ENCODE peak calls at places on chromosomes 5 and 9, in eight cellular contexts. M is body of pancreas, W is GM12891, T is A549, V is uterus, K is breast epithelium, G is GM12892, A is NB4. L is an unnamed sample.

GRCh38 chr9:31142456-31142855 is 1242.0 kb upstream of the ACO1 start:
- DNase-seq in M (no peak), W (no peak), T (no peak), V (no peak), K (no peak), G (no peak), A (no peak), L (no peak)

GRCh38 chr5:169876376-169876775 is 103.9 kb downstream of the INSYN2B start:
- DNase-seq in M (no peak), W (no peak), T (no peak), V (no peak), K (no peak), G (no peak), A (peak; percentile 53), L (no peak)

GRCh38 chr5:58582004-58582403 is 871 bp upstream of the RAB3C start:
- DNase-seq in M (peak; percentile 29), W (no peak), T (no peak), V (no peak), K (no peak), G (no peak), A (peak; percentile 79), L (no peak)

GRCh38 chr5:105503950-105504349 is 1941.4 kb upstream of the NUDT12 start:
- DNase-seq in M (no peak), W (no peak), T (no peak), V (no peak), K (no peak), G (no peak), A (no peak), L (no peak)

GRCh38 chr9:130805510-130806387 is 29.3 kb upstream of the ABL1 start:
- DNase-seq in M (no peak), W (no peak), T (no peak), V (no peak), K (no peak), G (no peak), A (peak; percentile 47), L (no peak)

GRCh38 chr9:4640027-4640426 is 22.1 kb upstream of the PLPP6 start:
- DNase-seq in M (no peak), W (no peak), T (peak; percentile 21), V (no peak), K (no peak), G (no peak), A (peak; percentile 70), L (no peak)

GRCh38 chr5:138370537-138370936 is 18.1 kb downstream of the KDM3B start:
- DNase-seq in M (no peak), W (no peak), T (no peak), V (no peak), K (no peak), G (no peak), A (peak; percentile 8), L (no peak)

GRCh38 chr9:111178361-111179043 is 140.2 kb upstream of the LPAR1 start:
- DNase-seq in M (no peak), W (no peak), T (peak; percentile 11), V (no peak), K (no peak), G (no peak), A (no peak), L (no peak)

GRCh38 chr5:180093651-180094382 is 22.3 kb upstream of the RNF130 start:
- DNase-seq in M (no peak), W (no peak), T (no peak), V (no peak), K (no peak), G (no peak), A (peak; percentile 87), L (no peak)

DNA sequence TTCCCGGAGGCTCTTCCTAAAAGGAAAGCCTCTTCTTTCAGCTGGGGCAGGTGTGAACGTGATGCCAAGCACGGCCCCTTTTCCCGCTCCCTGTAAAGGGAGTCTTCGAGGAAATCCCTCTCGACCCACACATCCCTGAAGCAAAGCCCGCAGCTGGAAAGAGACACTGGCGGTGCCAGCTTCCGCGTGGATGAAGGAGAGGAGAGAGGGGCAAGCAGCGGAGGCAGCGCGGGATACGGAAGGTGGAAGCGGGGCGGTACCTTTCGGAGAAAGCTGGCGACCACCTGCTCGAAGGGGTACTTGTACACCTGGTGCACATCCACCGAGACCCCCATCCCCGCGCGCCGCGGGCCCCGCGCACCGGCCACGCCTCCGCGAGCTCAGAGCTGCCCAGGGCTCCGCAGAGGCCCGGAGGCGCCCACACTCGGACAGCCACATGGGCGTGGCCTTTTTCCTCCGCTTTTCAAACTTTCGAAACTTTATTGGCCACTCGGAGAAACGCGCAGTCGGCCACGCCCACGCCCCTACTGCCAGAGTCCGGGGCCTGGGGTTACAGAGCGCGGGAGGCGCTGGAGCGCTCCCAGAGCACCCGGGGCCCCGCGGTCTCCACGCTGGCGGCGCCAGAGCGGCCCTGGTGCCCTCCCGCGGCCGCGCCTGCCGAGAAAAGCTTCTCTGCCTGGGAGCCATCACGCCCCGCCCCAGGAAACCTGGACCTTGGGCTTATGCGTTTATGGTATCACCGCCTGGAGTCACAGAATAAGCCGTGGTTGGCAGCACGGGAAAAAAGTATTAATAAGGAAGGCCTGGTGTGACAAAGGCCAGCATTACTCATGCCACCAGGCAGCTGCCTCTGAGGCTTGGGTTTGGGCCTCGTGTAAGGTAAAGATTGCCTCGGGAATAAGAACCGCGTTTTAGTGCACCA is at the start of gene PRELID2:
- DNase-seq in M (peak; percentile 93), W (peak; percentile 39), T (peak; percentile 88), V (peak; percentile 86), K (peak; percentile 78), G (peak; percentile 31), A (peak; percentile 91), L (peak; percentile 92)
- TF ChIP-seq POLR2A in M (peak; percentile 90), W (no peak), T (peak; percentile 62), V (peak; percentile 54), K (no peak), G (no peak), A (no peak), L (peak; percentile 39)

GRCh38 chr9:137305060-137305787 is 3.2 kb upstream of the NRARP start:
- DNase-seq in M (peak; percentile 94), W (peak; percentile 69), T (peak; percentile 70), V (peak; percentile 58), K (no peak), G (no peak), A (no peak), L (no peak)
- TF ChIP-seq POLR2A in M (peak; percentile 95), W (no peak), T (no peak), V (no peak), K (no peak), G (no peak), A (no peak), L (no peak)

DNA sequence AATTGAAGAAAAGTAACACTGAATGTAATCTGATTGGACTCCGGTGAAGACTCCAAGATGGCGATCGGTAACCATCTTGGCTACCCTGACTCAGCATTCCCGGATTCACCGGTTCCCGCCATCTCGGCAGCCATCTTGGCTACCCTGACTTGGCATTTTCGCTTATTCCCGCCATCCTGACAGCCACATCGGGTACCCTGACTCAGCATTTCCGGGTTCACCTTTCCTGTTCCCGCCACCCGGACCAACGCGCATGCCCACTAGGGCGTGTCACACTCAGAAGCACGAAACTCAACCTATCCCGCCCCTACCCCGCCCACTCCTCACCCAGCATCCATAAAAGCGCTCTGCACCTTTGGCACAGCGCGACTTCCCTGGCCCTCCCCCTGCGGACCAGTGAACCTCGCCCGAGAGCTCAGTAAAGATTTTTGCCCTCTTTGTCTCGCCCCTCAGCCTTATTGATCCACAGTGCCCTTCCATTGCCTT is 17.2 kb downstream of the SPTLC1 start:
- DNase-seq in M (peak; percentile 97), W (no peak), T (no peak), V (peak; percentile 77), K (peak; percentile 77), G (no peak), A (no peak), L (peak; percentile 94)
- TF ChIP-seq POLR2A in M (peak; percentile 60), W (no peak), T (no peak), V (no peak), K (no peak), G (no peak), A (no peak), L (no peak)

DNA sequence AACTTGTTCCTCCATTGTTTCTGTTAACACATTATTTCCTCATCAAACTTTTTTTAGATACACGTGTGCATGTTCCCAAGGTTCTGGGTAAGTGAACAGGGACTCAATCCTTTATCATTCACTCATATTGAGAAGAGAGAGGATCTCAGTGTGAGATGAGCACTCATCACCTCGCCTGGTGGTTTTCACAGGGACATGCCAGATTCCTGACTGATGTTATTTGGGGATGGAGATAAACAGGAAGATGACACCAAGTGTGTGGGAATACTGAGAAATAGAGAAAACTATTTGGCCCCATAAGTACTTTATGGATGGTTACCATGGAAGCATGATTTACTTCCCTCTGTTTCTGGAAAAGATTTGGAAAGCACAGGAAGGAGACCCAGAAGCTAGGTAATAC is 533.3 kb upstream of the DMAC1 start:
- DNase-seq in M (no peak), W (no peak), T (no peak), V (no peak), K (no peak), G (no peak), A (no peak), L (no peak)
- TF ChIP-seq POLR2A in M (no peak), W (no peak), T (no peak), V (no peak), K (no peak), G (no peak), A (no peak), L (no peak)

GRCh38 chr9:128159784-128160602 is at the start of gene BBLN:
- DNase-seq in M (peak; percentile 96), W (peak; percentile 99), T (peak; percentile 92), V (peak; percentile 96), K (peak; percentile 95), G (peak; percentile 99), A (peak; percentile 91), L (peak; percentile 98)
- TF ChIP-seq POLR2A in M (peak; percentile 80), W (peak; percentile 89), T (peak; percentile 69), V (peak; percentile 57), K (peak; percentile 60), G (peak; percentile 93), A (peak; percentile 81), L (peak; percentile 50)

GRCh38 chr5:178155065-178155464 is 1.4 kb upstream of the NHP2 start:
- DNase-seq in M (no peak), W (no peak), T (no peak), V (no peak), K (no peak), G (no peak), A (peak; percentile 37), L (no peak)

GRCh38 chr5:178152491-178153444 is 917 bp downstream of the NHP2 start:
- DNase-seq in M (no peak), W (no peak), T (no peak), V (no peak), K (no peak), G (no peak), A (no peak), L (no peak)

GRCh38 chr5:178150977-178151734 is 2.5 kb downstream of the NHP2 start:
- DNase-seq in M (no peak), W (no peak), T (peak; percentile 27), V (no peak), K (no peak), G (no peak), A (no peak), L (no peak)

GRCh38 chr5:178149199-178149932 is 4.3 kb downstream of the NHP2 start:
- DNase-seq in M (no peak), W (no peak), T (no peak), V (no peak), K (no peak), G (no peak), A (no peak), L (no peak)

GRCh38 chr5:178153530-178154340 is at the start of gene NHP2:
- DNase-seq in M (peak; percentile 99), W (peak; percentile 91), T (peak; percentile 98), V (peak; percentile 99), K (peak; percentile 98), G (peak; percentile 90), A (peak; percentile 98), L (peak; percentile 99)
- TF ChIP-seq POLR2A in M (peak; percentile 69), W (peak; percentile 55), T (peak; percentile 46), V (no peak), K (peak; percentile 20), G (peak; percentile 56), A (peak; percentile 29), L (no peak)

L was measured in sigmoid colon.